ENCODE peak calls at places on chromosomes 1 and 21, in five cellular contexts. One of them, this sample, is unnamed.

GRCh38 chr1:160789702-160790611 is 6.0 kb upstream of the LY9 start:
- DNase-seq in CD4-positive, alpha-beta memory T cell: no peak
- DNase-seq in heart left ventricle: no peak
- DNase-seq in heart right ventricle: no peak
- DNase-seq in adrenal gland: no peak
- DNase-seq in this sample: no peak

GRCh38 chr1:25867210-25867991 is 8.1 kb downstream of the PAQR7 start:
- DNase-seq in CD4-positive, alpha-beta memory T cell: no peak
- DNase-seq in adrenal gland: peak; percentile 15
- DNase-seq in heart right ventricle: no peak
- DNase-seq in heart left ventricle: no peak
- DNase-seq in this sample: no peak

GRCh38 chr1:21511579-21512522 is 2.6 kb downstream of the ALPL start:
- DNase-seq in heart left ventricle: peak; percentile 64
- DNase-seq in adrenal gland: peak; percentile 84
- DNase-seq in heart right ventricle: peak; percentile 56
- DNase-seq in CD4-positive, alpha-beta memory T cell: no peak
- DNase-seq in this sample: peak; percentile 75

GRCh38 chr21:37659874-37660273 is 256.4 kb downstream of the KCNJ6 start:
- DNase-seq in CD4-positive, alpha-beta memory T cell: no peak
- DNase-seq in heart right ventricle: no peak
- DNase-seq in adrenal gland: no peak
- DNase-seq in heart left ventricle: peak; percentile 10
- DNase-seq in this sample: no peak

GRCh38 chr1:111955755-111956154 is 33.7 kb downstream of the KCND3 start:
- DNase-seq in CD4-positive, alpha-beta memory T cell: no peak
- DNase-seq in adrenal gland: no peak
- DNase-seq in heart right ventricle: no peak
- DNase-seq in heart left ventricle: no peak
- DNase-seq in this sample: peak; percentile 51

GRCh38 chr1:206685749-206686485 is 1.2 kb downstream of the MAPKAPK2 start:
- DNase-seq in heart left ventricle: peak; percentile 73
- DNase-seq in CD4-positive, alpha-beta memory T cell: peak; percentile 46
- DNase-seq in adrenal gland: peak; percentile 74
- DNase-seq in heart right ventricle: peak; percentile 68
- DNase-seq in this sample: peak; percentile 78

GRCh38 chr1:116345011-116345410 is 28.0 kb upstream of the ATP1A1 start:
- DNase-seq in adrenal gland: no peak
- DNase-seq in CD4-positive, alpha-beta memory T cell: no peak
- DNase-seq in heart left ventricle: no peak
- DNase-seq in heart right ventricle: no peak
- DNase-seq in this sample: no peak

GRCh38 chr1:116368241-116368640 is 4.8 kb upstream of the ATP1A1 start:
- DNase-seq in adrenal gland: no peak
- DNase-seq in heart right ventricle: no peak
- DNase-seq in CD4-positive, alpha-beta memory T cell: no peak
- DNase-seq in heart left ventricle: no peak
- DNase-seq in this sample: no peak

GRCh38 chr1:41240806-41241747 is 1.0 kb downstream of the SCMH1 start:
- DNase-seq in adrenal gland: peak; percentile 71
- DNase-seq in heart right ventricle: peak; percentile 29
- DNase-seq in heart left ventricle: peak; percentile 46
- DNase-seq in CD4-positive, alpha-beta memory T cell: peak; percentile 13
- DNase-seq in this sample: peak; percentile 39

GRCh38 chr1:206628916-206629315 is 6.4 kb upstream of the DYRK3 start:
- DNase-seq in heart right ventricle: no peak
- DNase-seq in adrenal gland: no peak
- DNase-seq in heart left ventricle: no peak
- DNase-seq in CD4-positive, alpha-beta memory T cell: no peak
- DNase-seq in this sample: no peak

GRCh38 chr1:115927971-115928370 is 48.3 kb upstream of the SLC22A15 start:
- DNase-seq in CD4-positive, alpha-beta memory T cell: no peak
- DNase-seq in heart left ventricle: no peak
- DNase-seq in adrenal gland: no peak
- DNase-seq in heart right ventricle: no peak
- DNase-seq in this sample: no peak

GRCh38 chr1:11056504-11056903 is 3.3 kb downstream of the SRM start:
- DNase-seq in heart right ventricle: no peak
- DNase-seq in CD4-positive, alpha-beta memory T cell: no peak
- DNase-seq in heart left ventricle: no peak
- DNase-seq in adrenal gland: no peak
- DNase-seq in this sample: no peak

GRCh38 chr1:81114191-81114590 is 686.5 kb upstream of the ADGRL2 start:
- DNase-seq in heart left ventricle: no peak
- DNase-seq in heart right ventricle: no peak
- DNase-seq in CD4-positive, alpha-beta memory T cell: no peak
- DNase-seq in adrenal gland: no peak
- DNase-seq in this sample: no peak

GRCh38 chr1:47534417-47534816 is 96.6 kb downstream of the FOXD2 start:
- DNase-seq in heart left ventricle: no peak
- DNase-seq in adrenal gland: peak; percentile 75
- DNase-seq in heart right ventricle: no peak
- DNase-seq in CD4-positive, alpha-beta memory T cell: no peak
- DNase-seq in this sample: no peak

GRCh38 chr21:17550671-17551308 is 37.9 kb downstream of the CXADR start:
- DNase-seq in adrenal gland: no peak
- DNase-seq in heart left ventricle: no peak
- DNase-seq in CD4-positive, alpha-beta memory T cell: no peak
- DNase-seq in heart right ventricle: no peak
- DNase-seq in this sample: no peak

GRCh38 chr1:93605812-93606512 is 75.7 kb downstream of the BCAR3 start:
- DNase-seq in adrenal gland: peak; percentile 70
- DNase-seq in heart right ventricle: no peak
- DNase-seq in heart left ventricle: no peak
- DNase-seq in CD4-positive, alpha-beta memory T cell: no peak
- DNase-seq in this sample: no peak

GRCh38 chr1:175797576-175797975 is 54.2 kb upstream of the TNR start:
- DNase-seq in CD4-positive, alpha-beta memory T cell: no peak
- DNase-seq in heart right ventricle: no peak
- DNase-seq in adrenal gland: no peak
- DNase-seq in heart left ventricle: no peak
- DNase-seq in this sample: no peak

GRCh38 chr1:77536813-77537212 is 145.6 kb downstream of the ZZZ3 start:
- DNase-seq in heart left ventricle: no peak
- DNase-seq in adrenal gland: no peak
- DNase-seq in heart right ventricle: no peak
- DNase-seq in CD4-positive, alpha-beta memory T cell: no peak
- DNase-seq in this sample: no peak

GRCh38 chr1:32783851-32784250 is 33.3 kb downstream of the YARS1 start:
- DNase-seq in heart left ventricle: no peak
- DNase-seq in CD4-positive, alpha-beta memory T cell: no peak
- DNase-seq in heart right ventricle: no peak
- DNase-seq in adrenal gland: no peak
- DNase-seq in this sample: no peak

GRCh38 chr1:75342799-75343198 is 208.6 kb downstream of the LHX8 start:
- DNase-seq in CD4-positive, alpha-beta memory T cell: no peak
- DNase-seq in heart left ventricle: no peak
- DNase-seq in adrenal gland: no peak
- DNase-seq in heart right ventricle: no peak
- DNase-seq in this sample: no peak

GRCh38 chr1:89459081-89459480 is 65.5 kb upstream of the LRRC8B start:
- DNase-seq in adrenal gland: no peak
- DNase-seq in heart right ventricle: no peak
- DNase-seq in heart left ventricle: no peak
- DNase-seq in CD4-positive, alpha-beta memory T cell: no peak
- DNase-seq in this sample: no peak

GRCh38 chr21:37873655-37874054 is 42.6 kb downstream of the KCNJ6 start:
- DNase-seq in heart right ventricle: no peak
- DNase-seq in heart left ventricle: no peak
- DNase-seq in CD4-positive, alpha-beta memory T cell: no peak
- DNase-seq in adrenal gland: no peak
- DNase-seq in this sample: no peak

GRCh38 chr1:116330342-116330652 is 42.7 kb upstream of the ATP1A1 start:
- DNase-seq in heart left ventricle: no peak
- DNase-seq in CD4-positive, alpha-beta memory T cell: no peak
- DNase-seq in heart right ventricle: no peak
- DNase-seq in adrenal gland: no peak
- DNase-seq in this sample: no peak

GRCh38 chr1:23178931-23179330 is 10.3 kb upstream of the LUZP1 start:
- DNase-seq in heart right ventricle: no peak
- DNase-seq in adrenal gland: no peak
- DNase-seq in heart left ventricle: no peak
- DNase-seq in CD4-positive, alpha-beta memory T cell: no peak
- DNase-seq in this sample: no peak

GRCh38 chr1:84286071-84286470 is 15.4 kb upstream of the SAMD13 start:
- DNase-seq in adrenal gland: no peak
- DNase-seq in heart right ventricle: no peak
- DNase-seq in heart left ventricle: no peak
- DNase-seq in CD4-positive, alpha-beta memory T cell: no peak
- DNase-seq in this sample: no peak

GRCh38 chr1:162753998-162754585 is 36.4 kb upstream of the HSD17B7 start:
- DNase-seq in heart left ventricle: no peak
- DNase-seq in CD4-positive, alpha-beta memory T cell: no peak
- DNase-seq in heart right ventricle: no peak
- DNase-seq in adrenal gland: no peak
- DNase-seq in this sample: no peak

GRCh38 chr1:243244420-243244819 is 10.7 kb downstream of the CEP170 start:
- DNase-seq in heart left ventricle: no peak
- DNase-seq in heart right ventricle: no peak
- DNase-seq in CD4-positive, alpha-beta memory T cell: no peak
- DNase-seq in adrenal gland: no peak
- DNase-seq in this sample: no peak

GRCh38 chr1:109610609-109611307 is 8.7 kb downstream of the GNAT2 start:
- DNase-seq in adrenal gland: no peak
- DNase-seq in heart right ventricle: no peak
- DNase-seq in heart left ventricle: no peak
- DNase-seq in CD4-positive, alpha-beta memory T cell: no peak
- DNase-seq in this sample: no peak

DNA sequence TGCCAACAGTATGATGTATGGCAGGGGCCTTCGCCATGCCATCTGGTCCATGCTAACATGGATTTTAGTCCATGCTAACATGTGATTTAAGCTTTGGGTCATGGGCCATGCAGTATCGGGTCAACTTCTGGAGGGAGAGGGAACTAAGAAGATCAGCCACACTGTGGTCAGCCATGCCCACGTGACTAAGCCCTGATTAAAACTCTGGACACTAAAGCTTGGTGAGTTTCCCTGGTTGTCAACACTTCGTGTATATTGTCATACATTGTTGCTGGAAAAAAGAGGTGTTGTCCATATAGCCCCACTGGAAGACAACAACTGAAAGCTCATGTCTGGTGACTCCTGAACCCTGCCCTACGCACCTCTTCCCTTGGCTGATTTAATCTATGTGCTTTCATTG is 90.5 kb downstream of the SUSD4 start:
- DNase-seq in heart right ventricle: no peak
- DNase-seq in CD4-positive, alpha-beta memory T cell: no peak
- DNase-seq in heart left ventricle: no peak
- DNase-seq in adrenal gland: no peak
- DNase-seq in this sample: no peak
- H3K4me3 ChIP-seq in heart right ventricle: no peak overlapping the region
- H3K4me3 ChIP-seq in CD4-positive, alpha-beta memory T cell: no peak overlapping the region
- H3K4me3 ChIP-seq in heart left ventricle: no peak overlapping the region
- H3K4me3 ChIP-seq in adrenal gland: no peak overlapping the region
- H3K4me3 ChIP-seq in this sample: no peak overlapping the region

DNA sequence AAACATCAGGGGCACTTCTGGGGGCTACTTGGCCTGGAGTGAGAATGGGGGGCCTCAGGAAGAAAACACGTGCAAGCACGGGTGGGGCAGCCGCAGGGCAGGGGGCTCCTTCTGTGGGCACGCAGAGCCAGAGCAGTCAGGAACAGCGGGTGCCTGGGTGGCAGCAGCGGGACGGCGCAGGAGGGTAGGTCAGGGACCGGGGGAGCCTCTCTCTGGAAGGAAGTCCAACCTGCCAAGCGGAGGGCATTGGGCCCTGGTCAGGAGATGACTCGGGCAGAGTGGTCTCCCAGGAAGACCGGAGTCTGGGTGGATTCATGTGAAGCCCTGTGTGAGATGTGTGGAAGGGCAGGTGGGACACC is 27.1 kb downstream of the CTNNBIP1 start:
- DNase-seq in heart right ventricle: no peak
- DNase-seq in CD4-positive, alpha-beta memory T cell: no peak
- DNase-seq in heart left ventricle: no peak
- DNase-seq in adrenal gland: no peak
- DNase-seq in this sample: no peak
- H3K27ac ChIP-seq in heart right ventricle: peak overlapping the region; percentile 85
- H3K27ac ChIP-seq in CD4-positive, alpha-beta memory T cell: no peak overlapping the region
- H3K27ac ChIP-seq in heart left ventricle: peak overlapping the region; percentile 75
- H3K27ac ChIP-seq in adrenal gland: no peak overlapping the region
- H3K27ac ChIP-seq in this sample: no peak overlapping the region

GRCh38 chr1:229334269-229334668 is 8.6 kb downstream of the CCSAP start:
- DNase-seq in heart left ventricle: no peak
- DNase-seq in heart right ventricle: no peak
- DNase-seq in adrenal gland: no peak
- DNase-seq in CD4-positive, alpha-beta memory T cell: no peak
- DNase-seq in this sample: no peak
- H3K4me3 ChIP-seq in heart left ventricle: no peak overlapping the region
- H3K4me3 ChIP-seq in heart right ventricle: no peak overlapping the region
- H3K4me3 ChIP-seq in adrenal gland: no peak overlapping the region
- H3K4me3 ChIP-seq in CD4-positive, alpha-beta memory T cell: no peak overlapping the region
- H3K4me3 ChIP-seq in this sample: no peak overlapping the region

DNA sequence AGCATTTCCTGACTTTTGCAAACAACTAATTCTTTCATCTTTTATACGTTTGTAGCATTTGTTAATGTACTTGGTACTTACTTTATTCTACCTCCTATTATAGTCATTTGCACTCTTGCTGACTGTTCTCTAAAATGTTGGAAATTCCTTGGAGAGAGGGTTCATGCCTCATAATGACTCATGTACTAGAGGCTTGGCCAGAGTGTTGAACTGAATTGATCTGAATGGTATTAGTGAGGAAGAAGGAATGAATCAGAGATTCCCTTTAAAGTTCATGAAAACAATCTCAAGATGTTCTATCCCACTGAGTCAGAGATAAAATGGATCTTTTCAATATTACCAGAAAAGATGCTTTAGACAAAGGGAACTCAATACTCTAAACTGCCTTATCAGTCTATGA is 383.4 kb downstream of the SEC16B start:
- DNase-seq in heart left ventricle: no peak
- DNase-seq in CD4-positive, alpha-beta memory T cell: no peak
- DNase-seq in heart right ventricle: no peak
- DNase-seq in adrenal gland: no peak
- DNase-seq in this sample: no peak
- H3K27ac ChIP-seq in heart left ventricle: no peak overlapping the region
- H3K27ac ChIP-seq in CD4-positive, alpha-beta memory T cell: no peak overlapping the region
- H3K27ac ChIP-seq in heart right ventricle: no peak overlapping the region
- H3K27ac ChIP-seq in adrenal gland: no peak overlapping the region
- H3K27ac ChIP-seq in this sample: no peak overlapping the region

DNA sequence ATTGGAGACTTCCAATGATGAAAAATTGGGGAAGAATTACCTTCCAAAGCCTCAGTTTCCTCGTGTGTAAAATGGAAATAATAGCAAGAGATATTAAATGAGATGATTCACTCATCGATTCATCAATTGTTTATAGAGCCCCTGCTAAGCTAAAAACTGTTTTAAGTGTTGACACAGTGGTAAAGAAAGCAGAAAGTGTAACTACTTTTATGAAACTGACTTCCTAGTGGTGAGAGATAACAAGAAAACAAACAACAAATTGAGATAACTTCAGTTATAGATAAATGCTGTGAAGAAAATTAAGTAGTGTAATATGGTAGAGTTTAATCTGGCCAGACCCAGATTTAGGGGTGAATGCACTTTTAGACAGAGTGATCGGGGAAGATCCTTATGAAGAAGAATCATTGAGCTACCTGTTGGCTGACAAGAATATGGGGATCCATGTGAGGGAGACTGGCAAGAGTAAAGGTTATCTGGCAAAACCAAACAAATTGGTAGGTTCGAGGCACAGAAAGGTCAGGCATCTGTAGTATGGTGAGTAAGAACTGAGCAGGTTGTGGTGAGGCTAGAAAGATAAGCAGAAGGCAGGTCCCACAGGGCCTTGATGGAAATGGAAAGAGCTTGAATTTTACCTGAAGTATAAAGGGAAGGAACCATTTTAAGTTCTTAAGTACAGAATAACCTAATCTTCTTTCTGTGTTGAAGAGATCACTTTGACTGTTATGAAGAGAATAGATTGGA is 10.9 kb downstream of the PTPRC start:
- DNase-seq in adrenal gland: no peak
- DNase-seq in heart left ventricle: no peak
- DNase-seq in heart right ventricle: no peak
- DNase-seq in CD4-positive, alpha-beta memory T cell: no peak
- DNase-seq in this sample: no peak
- H3K4me3 ChIP-seq in adrenal gland: no peak overlapping the region
- H3K4me3 ChIP-seq in heart left ventricle: no peak overlapping the region
- H3K4me3 ChIP-seq in heart right ventricle: no peak overlapping the region
- H3K4me3 ChIP-seq in CD4-positive, alpha-beta memory T cell: peak overlapping the region; percentile 55
- H3K4me3 ChIP-seq in this sample: no peak overlapping the region